ENCODE peak calls at places on chromosomes 7 and 10, in four cellular contexts. Y is pancreas, U is breast epithelium, H is right lobe of liver. G is an unnamed sample. For H3K9me3 and H3K4me1, the result is how much of the 10 kb centered on the place peaks cover.

GRCh38 chr10:30583778-30584415 is 45.7 kb downstream of the LYZL2 start:
- DNase-seq in Y (peak), U (peak), H (peak), G (no peak)

GRCh38 chr7:18558503-18558902 is 63.0 kb downstream of the HDAC9 start:
- DNase-seq in Y (no peak), U (no peak), H (no peak), G (no peak)

GRCh38 chr10:125086716-125087115 is 73.6 kb downstream of the CTBP2 start:
- DNase-seq in Y (no peak), U (no peak), H (no peak), G (no peak)

GRCh38 chr10:92800122-92800521 is 48.2 kb upstream of the EXOC6 start:
- DNase-seq in Y (no peak), U (no peak), H (no peak), G (no peak)

GRCh38 chr7:95213148-95213547 is 111.2 kb downstream of the PON1 start:
- DNase-seq in Y (no peak), U (no peak), H (no peak), G (no peak)

GRCh38 chr7:45182856-45183710 is 25.5 kb downstream of the RAMP3 start:
- DNase-seq in Y (no peak), U (no peak), H (no peak), G (peak)

GRCh38 chr10:10994360-10994759 is 23.3 kb upstream of the CELF2 start:
- DNase-seq in Y (no peak), U (no peak), H (no peak), G (no peak)

GRCh38 chr10:79331709-79332108 is 15.6 kb upstream of the PPIF start:
- DNase-seq in Y (no peak), U (no peak), H (no peak), G (peak)

GRCh38 chr7:142407939-142408573 is 150.2 kb upstream of the PRSS58 start:
- DNase-seq in Y (no peak), U (no peak), H (no peak), G (no peak)

GRCh38 chr10:121325490-121326231 is 272.6 kb downstream of the FGFR2 start:
- DNase-seq in Y (no peak), U (no peak), H (no peak), G (no peak)

GRCh38 chr10:60943372-60944158 is 420 bp downstream of the RHOBTB1 start:
- DNase-seq in Y (peak), U (peak), H (peak), G (peak)

GRCh38 chr10:13711281-13711680 is 124.5 kb downstream of the PRPF18 start:
- DNase-seq in Y (no peak), U (no peak), H (no peak), G (no peak)

GRCh38 chr7:45024126-45024744 is 24.2 kb downstream of the CCM2 start:
- DNase-seq in Y (no peak), U (no peak), H (no peak), G (no peak)

GRCh38 chr10:110074986-110075664 is 67.3 kb downstream of the ADD3 start:
- DNase-seq in Y (no peak), U (no peak), H (no peak), G (no peak)

GRCh38 chr7:116439856-116440549 is 59.5 kb upstream of the CAV2 start:
- DNase-seq in Y (no peak), U (no peak), H (no peak), G (no peak)

GRCh38 chr7:158008267-158008666 is 579.4 kb downstream of the PTPRN2 start:
- DNase-seq in Y (no peak), U (no peak), H (no peak), G (no peak)

GRCh38 chr7:112163021-112163310 is 43.2 kb downstream of the DOCK4 start:
- DNase-seq in Y (no peak), U (no peak), H (no peak), G (no peak)
- H3K27ac ChIP-seq in Y (no peak), U (peak), H (peak), G (peak)

GRCh38 chr7:64875258-64875657 is 27.8 kb upstream of the ZNF273 start:
- DNase-seq in Y (no peak), U (no peak), H (no peak), G (no peak)
- H3K9me3 ChIP-seq in Y (under half), U (under half), H (under half), G (under half)

GRCh38 chr10:21158301-21158700 is 261.2 kb upstream of the NEBL start:
- DNase-seq in Y (no peak), U (no peak), H (no peak), G (no peak)
- H3K4me1 ChIP-seq in Y (under half), U (under half), H (under half), G (under half)

GRCh38 chr10:51663086-51663485 is 36.3 kb downstream of the CSTF2T start:
- DNase-seq in Y (no peak), U (no peak), H (no peak), G (no peak)
- H3K27ac ChIP-seq in Y (no peak), U (no peak), H (no peak), G (no peak)

GRCh38 chr10:128481152-128481551 is 354.9 kb upstream of the MKI67 start:
- DNase-seq in Y (no peak), U (no peak), H (no peak), G (no peak)

GRCh38 chr10:128483216-128483615 is 357.0 kb upstream of the MKI67 start:
- DNase-seq in Y (no peak), U (no peak), H (no peak), G (no peak)

GRCh38 chr10:128484041-128484440 is 357.8 kb upstream of the MKI67 start:
- DNase-seq in Y (no peak), U (no peak), H (no peak), G (no peak)

GRCh38 chr10:128476845-128477244 is 350.6 kb upstream of the MKI67 start:
- DNase-seq in Y (no peak), U (no peak), H (no peak), G (no peak)

GRCh38 chr10:128480601-128481000 is 354.4 kb upstream of the MKI67 start:
- DNase-seq in Y (no peak), U (no peak), H (no peak), G (no peak)
- H3K9me3 ChIP-seq in Y (under half), U (under half), H (under half), G (under half)